ENCODE peak calls at places on chromosome 18, in six cellular contexts. T, Z, J, K, D and A are unnamed samples.

GRCh38 chr18:33839452-33840225 is 261.6 kb downstream of the ASXL3 start:
- DNase-seq in Z (no peak), T (no peak), D (no peak), K (no peak), J (peak; percentile 34), A (peak; percentile 78)

GRCh38 chr18:62607302-62607701 is 84.5 kb downstream of the ZCCHC2 start:
- DNase-seq in D (no peak), J (no peak), T (no peak), Z (no peak), K (no peak), A (no peak)

GRCh38 chr18:4640349-4641012 is 185.4 kb upstream of the DLGAP1 start:
- DNase-seq in D (no peak), J (no peak), K (no peak), T (no peak), Z (no peak), A (no peak)

GRCh38 chr18:55266981-55267380 is 307.7 kb upstream of the CCDC68 start:
- DNase-seq in D (no peak), K (no peak), T (no peak), Z (no peak), J (no peak), A (no peak)

GRCh38 chr18:8835556-8835955 is 130.2 kb downstream of the MTCL1 start:
- DNase-seq in D (no peak), T (no peak), K (no peak), Z (no peak), J (peak; percentile 57), A (no peak)

GRCh38 chr18:48679236-48679635 is 140.4 kb downstream of the CTIF start:
- DNase-seq in Z (no peak), K (no peak), T (no peak), J (no peak), D (no peak), A (no peak)

GRCh38 chr18:41444943-41445342 is 510.1 kb upstream of the PIK3C3 start:
- DNase-seq in K (no peak), D (no peak), J (peak; percentile 18), T (no peak), Z (no peak), A (no peak)

GRCh38 chr18:78739115-78739514 is 240.5 kb upstream of the SALL3 start:
- DNase-seq in K (no peak), J (no peak), T (no peak), D (no peak), Z (no peak), A (no peak)

GRCh38 chr18:69752737-69753380 is 194.8 kb downstream of the CD226 start:
- DNase-seq in Z (peak; percentile 30), J (no peak), T (no peak), D (no peak), K (no peak), A (no peak)

GRCh38 chr18:34720220-34720619 is 10.1 kb downstream of the DTNA start:
- DNase-seq in J (no peak), K (no peak), Z (no peak), D (no peak), T (no peak), A (no peak)

GRCh38 chr18:46398625-46399024 is 258.4 kb downstream of the LOXHD1 start:
- DNase-seq in Z (no peak), J (no peak), T (no peak), K (no peak), D (no peak), A (no peak)